ENCODE peak calls at places on chromosomes 2 and 18, in ten cellular contexts. One of them, this sample, is unnamed.

GRCh38 chr18:14935210-14935609 is 187.2 kb downstream of the ANKRD30B start:
- DNase-seq in vagina: peak
- DNase-seq in CD4-positive, alpha-beta T cell: no peak
- DNase-seq in AG10803: no peak
- DNase-seq in OCI-LY7: no peak
- DNase-seq in HFFc6: no peak
- DNase-seq in GM20000: no peak
- DNase-seq in nephron progenitor cell: no peak
- DNase-seq in Calu3: no peak
- DNase-seq in fibroblast of villous mesenchyme: no peak
- DNase-seq in this sample: no peak

GRCh38 chr2:274503-274902 is 9.8 kb downstream of the ACP1 start:
- DNase-seq in vagina: no peak
- DNase-seq in CD4-positive, alpha-beta T cell: no peak
- DNase-seq in AG10803: no peak
- DNase-seq in OCI-LY7: no peak
- DNase-seq in HFFc6: no peak
- DNase-seq in GM20000: no peak
- DNase-seq in nephron progenitor cell: no peak
- DNase-seq in Calu3: peak
- DNase-seq in fibroblast of villous mesenchyme: no peak
- DNase-seq in this sample: no peak

GRCh38 chr2:651961-652373 is 25.2 kb downstream of the TMEM18 start:
- DNase-seq in vagina: peak
- DNase-seq in CD4-positive, alpha-beta T cell: no peak
- DNase-seq in AG10803: peak
- DNase-seq in OCI-LY7: no peak
- DNase-seq in HFFc6: no peak
- DNase-seq in GM20000: no peak
- DNase-seq in nephron progenitor cell: no peak
- DNase-seq in Calu3: no peak
- DNase-seq in fibroblast of villous mesenchyme: no peak
- DNase-seq in this sample: no peak

GRCh38 chr2:62306751-62307468 is 111.0 kb downstream of the B3GNT2 start:
- DNase-seq in vagina: no peak
- DNase-seq in CD4-positive, alpha-beta T cell: no peak
- DNase-seq in AG10803: no peak
- DNase-seq in OCI-LY7: peak
- DNase-seq in HFFc6: no peak
- DNase-seq in GM20000: no peak
- DNase-seq in nephron progenitor cell: no peak
- DNase-seq in Calu3: peak
- DNase-seq in fibroblast of villous mesenchyme: peak
- DNase-seq in this sample: peak

GRCh38 chr2:198327526-198327925 is 523.1 kb downstream of the PLCL1 start:
- DNase-seq in vagina: no peak
- DNase-seq in CD4-positive, alpha-beta T cell: no peak
- DNase-seq in AG10803: no peak
- DNase-seq in OCI-LY7: peak
- DNase-seq in HFFc6: no peak
- DNase-seq in GM20000: no peak
- DNase-seq in nephron progenitor cell: no peak
- DNase-seq in Calu3: no peak
- DNase-seq in fibroblast of villous mesenchyme: no peak
- DNase-seq in this sample: no peak

GRCh38 chr2:151032741-151033152 is 228.9 kb downstream of the RBM43 start:
- DNase-seq in vagina: no peak
- DNase-seq in CD4-positive, alpha-beta T cell: no peak
- DNase-seq in AG10803: peak
- DNase-seq in OCI-LY7: no peak
- DNase-seq in HFFc6: peak
- DNase-seq in GM20000: no peak
- DNase-seq in nephron progenitor cell: no peak
- DNase-seq in Calu3: no peak
- DNase-seq in fibroblast of villous mesenchyme: peak
- DNase-seq in this sample: peak

GRCh38 chr2:219886615-219887014 is 259.2 kb downstream of the SLC4A3 start:
- DNase-seq in vagina: no peak
- DNase-seq in CD4-positive, alpha-beta T cell: no peak
- DNase-seq in AG10803: no peak
- DNase-seq in OCI-LY7: no peak
- DNase-seq in HFFc6: peak
- DNase-seq in GM20000: no peak
- DNase-seq in nephron progenitor cell: no peak
- DNase-seq in Calu3: no peak
- DNase-seq in fibroblast of villous mesenchyme: no peak
- DNase-seq in this sample: no peak

GRCh38 chr2:124683536-124684407 is 658.7 kb downstream of the CNTNAP5 start:
- DNase-seq in vagina: no peak
- DNase-seq in CD4-positive, alpha-beta T cell: no peak
- DNase-seq in AG10803: no peak
- DNase-seq in OCI-LY7: no peak
- DNase-seq in HFFc6: no peak
- DNase-seq in GM20000: no peak
- DNase-seq in nephron progenitor cell: no peak
- DNase-seq in Calu3: no peak
- DNase-seq in fibroblast of villous mesenchyme: no peak
- DNase-seq in this sample: no peak

GRCh38 chr2:230590333-230590732 is 122.3 kb upstream of the CAB39 start:
- DNase-seq in vagina: no peak
- DNase-seq in CD4-positive, alpha-beta T cell: no peak
- DNase-seq in AG10803: no peak
- DNase-seq in OCI-LY7: no peak
- DNase-seq in HFFc6: no peak
- DNase-seq in GM20000: no peak
- DNase-seq in nephron progenitor cell: no peak
- DNase-seq in Calu3: no peak
- DNase-seq in fibroblast of villous mesenchyme: no peak
- DNase-seq in this sample: no peak

GRCh38 chr2:47905454-47906260 is 641 bp downstream of the FBXO11 start:
- DNase-seq in vagina: no peak
- DNase-seq in CD4-positive, alpha-beta T cell: peak
- DNase-seq in AG10803: peak
- DNase-seq in OCI-LY7: peak
- DNase-seq in HFFc6: peak
- DNase-seq in GM20000: peak
- DNase-seq in nephron progenitor cell: peak
- DNase-seq in Calu3: peak
- DNase-seq in fibroblast of villous mesenchyme: peak
- DNase-seq in this sample: peak

GRCh38 chr2:36477315-36477714 is 120.7 kb downstream of the FEZ2 start:
- DNase-seq in vagina: no peak
- DNase-seq in CD4-positive, alpha-beta T cell: no peak
- DNase-seq in AG10803: no peak
- DNase-seq in OCI-LY7: peak
- DNase-seq in HFFc6: no peak
- DNase-seq in GM20000: no peak
- DNase-seq in nephron progenitor cell: no peak
- DNase-seq in Calu3: no peak
- DNase-seq in fibroblast of villous mesenchyme: no peak
- DNase-seq in this sample: no peak

GRCh38 chr2:96088340-96089335 is 27.7 kb downstream of the ADRA2B start:
- DNase-seq in vagina: peak
- DNase-seq in CD4-positive, alpha-beta T cell: no peak
- DNase-seq in AG10803: no peak
- DNase-seq in OCI-LY7: no peak
- DNase-seq in HFFc6: no peak
- DNase-seq in GM20000: no peak
- DNase-seq in nephron progenitor cell: no peak
- DNase-seq in Calu3: no peak
- DNase-seq in fibroblast of villous mesenchyme: no peak
- DNase-seq in this sample: no peak

DNA sequence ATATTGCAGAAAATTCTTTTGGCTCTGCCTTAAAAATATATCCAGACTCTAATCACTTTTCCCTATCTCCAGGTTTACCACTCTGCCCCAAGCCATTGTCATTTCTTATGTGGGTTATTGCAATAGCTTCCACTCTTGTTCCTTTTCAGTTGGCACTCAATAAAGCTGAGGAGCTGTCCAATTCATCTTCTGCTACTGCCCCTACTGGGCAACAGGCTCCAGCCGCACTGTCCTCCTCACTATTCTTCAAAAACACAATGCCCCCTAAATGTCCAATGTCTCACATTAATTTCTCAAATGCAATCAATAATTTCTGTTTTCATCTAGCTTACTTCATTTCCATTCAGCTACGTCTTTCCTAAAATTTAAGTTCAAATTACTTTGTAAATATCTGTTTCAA is 1262.5 kb upstream of the CDH2 start:
- DNase-seq in vagina: no peak
- DNase-seq in CD4-positive, alpha-beta T cell: no peak
- DNase-seq in AG10803: no peak
- DNase-seq in OCI-LY7: no peak
- DNase-seq in HFFc6: no peak
- DNase-seq in GM20000: no peak
- DNase-seq in nephron progenitor cell: no peak
- DNase-seq in Calu3: no peak
- DNase-seq in fibroblast of villous mesenchyme: no peak
- DNase-seq in this sample: no peak
- TF ChIP-seq CTCF in vagina: no peak
- TF ChIP-seq CTCF in CD4-positive, alpha-beta T cell: no peak
- TF ChIP-seq CTCF in AG10803: peak
- TF ChIP-seq CTCF in OCI-LY7: no peak
- TF ChIP-seq CTCF in HFFc6: peak
- TF ChIP-seq CTCF in GM20000: no peak
- TF ChIP-seq CTCF in nephron progenitor cell: peak
- TF ChIP-seq CTCF in Calu3: no peak
- TF ChIP-seq CTCF in fibroblast of villous mesenchyme: peak
- TF ChIP-seq CTCF in this sample: peak

GRCh38 chr18:10444314-10445006 is 10.0 kb upstream of the APCDD1 start:
- DNase-seq in vagina: no peak
- DNase-seq in CD4-positive, alpha-beta T cell: no peak
- DNase-seq in AG10803: no peak
- DNase-seq in OCI-LY7: no peak
- DNase-seq in HFFc6: no peak
- DNase-seq in GM20000: no peak
- DNase-seq in nephron progenitor cell: no peak
- DNase-seq in Calu3: no peak
- DNase-seq in fibroblast of villous mesenchyme: no peak
- DNase-seq in this sample: peak

GRCh38 chr18:10441472-10441871 is 13.0 kb upstream of the APCDD1 start:
- DNase-seq in vagina: no peak
- DNase-seq in CD4-positive, alpha-beta T cell: no peak
- DNase-seq in AG10803: peak
- DNase-seq in OCI-LY7: no peak
- DNase-seq in HFFc6: no peak
- DNase-seq in GM20000: no peak
- DNase-seq in nephron progenitor cell: no peak
- DNase-seq in Calu3: no peak
- DNase-seq in fibroblast of villous mesenchyme: no peak
- DNase-seq in this sample: no peak

GRCh38 chr18:10443001-10443400 is 11.4 kb upstream of the APCDD1 start:
- DNase-seq in vagina: no peak
- DNase-seq in CD4-positive, alpha-beta T cell: no peak
- DNase-seq in AG10803: no peak
- DNase-seq in OCI-LY7: no peak
- DNase-seq in HFFc6: no peak
- DNase-seq in GM20000: no peak
- DNase-seq in nephron progenitor cell: no peak
- DNase-seq in Calu3: no peak
- DNase-seq in fibroblast of villous mesenchyme: no peak
- DNase-seq in this sample: no peak

GRCh38 chr18:10440874-10441273 is 13.6 kb upstream of the APCDD1 start:
- DNase-seq in vagina: no peak
- DNase-seq in CD4-positive, alpha-beta T cell: no peak
- DNase-seq in AG10803: peak
- DNase-seq in OCI-LY7: no peak
- DNase-seq in HFFc6: no peak
- DNase-seq in GM20000: no peak
- DNase-seq in nephron progenitor cell: no peak
- DNase-seq in Calu3: no peak
- DNase-seq in fibroblast of villous mesenchyme: no peak
- DNase-seq in this sample: no peak

GRCh38 chr18:10442551-10442971 is 11.9 kb upstream of the APCDD1 start:
- DNase-seq in vagina: no peak
- DNase-seq in CD4-positive, alpha-beta T cell: no peak
- DNase-seq in AG10803: peak
- DNase-seq in OCI-LY7: no peak
- DNase-seq in HFFc6: peak
- DNase-seq in GM20000: no peak
- DNase-seq in nephron progenitor cell: no peak
- DNase-seq in Calu3: no peak
- DNase-seq in fibroblast of villous mesenchyme: peak
- DNase-seq in this sample: no peak
- TF ChIP-seq CTCF in vagina: no peak
- TF ChIP-seq CTCF in CD4-positive, alpha-beta T cell: no peak
- TF ChIP-seq CTCF in AG10803: peak
- TF ChIP-seq CTCF in OCI-LY7: no peak
- TF ChIP-seq CTCF in HFFc6: peak
- TF ChIP-seq CTCF in GM20000: no peak
- TF ChIP-seq CTCF in nephron progenitor cell: no peak
- TF ChIP-seq CTCF in Calu3: no peak
- TF ChIP-seq CTCF in fibroblast of villous mesenchyme: peak
- TF ChIP-seq CTCF in this sample: peak

DNA sequence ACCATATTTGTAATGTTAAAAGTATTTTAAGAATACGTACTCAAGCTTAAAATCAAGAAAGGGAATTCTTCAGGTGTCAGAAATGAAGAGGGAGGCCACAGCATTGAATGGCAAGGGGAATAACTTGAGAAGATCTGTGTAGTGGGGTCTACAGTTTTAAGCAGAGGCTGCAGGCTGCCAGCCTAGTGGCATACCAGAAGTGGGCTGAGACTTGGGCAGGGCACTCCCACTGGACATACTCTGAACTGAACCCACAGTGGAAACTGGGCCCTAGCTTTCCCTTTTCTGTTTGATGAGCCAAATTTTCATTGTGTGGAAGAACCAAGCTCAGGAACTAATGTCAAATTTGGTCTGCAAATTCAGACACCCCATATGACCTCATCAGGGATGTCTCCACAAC is 238.8 kb downstream of the PTPRM start:
- DNase-seq in vagina: no peak
- DNase-seq in CD4-positive, alpha-beta T cell: no peak
- DNase-seq in AG10803: no peak
- DNase-seq in OCI-LY7: no peak
- DNase-seq in HFFc6: no peak
- DNase-seq in GM20000: no peak
- DNase-seq in nephron progenitor cell: no peak
- DNase-seq in Calu3: no peak
- DNase-seq in fibroblast of villous mesenchyme: no peak
- DNase-seq in this sample: no peak
- TF ChIP-seq CTCF in vagina: no peak
- TF ChIP-seq CTCF in CD4-positive, alpha-beta T cell: no peak
- TF ChIP-seq CTCF in AG10803: no peak
- TF ChIP-seq CTCF in OCI-LY7: no peak
- TF ChIP-seq CTCF in HFFc6: no peak
- TF ChIP-seq CTCF in GM20000: no peak
- TF ChIP-seq CTCF in nephron progenitor cell: no peak
- TF ChIP-seq CTCF in Calu3: no peak
- TF ChIP-seq CTCF in fibroblast of villous mesenchyme: no peak
- TF ChIP-seq CTCF in this sample: no peak

GRCh38 chr2:192741889-192742288 is 547.2 kb upstream of the TMEFF2 start:
- DNase-seq in vagina: no peak
- DNase-seq in CD4-positive, alpha-beta T cell: no peak
- DNase-seq in AG10803: no peak
- DNase-seq in OCI-LY7: no peak
- DNase-seq in HFFc6: no peak
- DNase-seq in GM20000: no peak
- DNase-seq in nephron progenitor cell: no peak
- DNase-seq in Calu3: no peak
- DNase-seq in fibroblast of villous mesenchyme: no peak
- DNase-seq in this sample: peak
- TF ChIP-seq CTCF in vagina: no peak
- TF ChIP-seq CTCF in CD4-positive, alpha-beta T cell: no peak
- TF ChIP-seq CTCF in AG10803: no peak
- TF ChIP-seq CTCF in OCI-LY7: peak
- TF ChIP-seq CTCF in HFFc6: no peak
- TF ChIP-seq CTCF in GM20000: no peak
- TF ChIP-seq CTCF in nephron progenitor cell: peak
- TF ChIP-seq CTCF in Calu3: no peak
- TF ChIP-seq CTCF in fibroblast of villous mesenchyme: no peak
- TF ChIP-seq CTCF in this sample: peak